ENCODE peak calls at places on chromosomes 1 and 21, in five cellular contexts. O is brain microvascular endothelial cell, B is AG04449, M is GM06990, Q is astrocyte. G is an unnamed sample.

GRCh38 chr1:234781241-234782056 is 171.5 kb upstream of the IRF2BP2 start:
- DNase-seq in O (no peak), B (no peak), M (no peak), Q (no peak), G (no peak)

GRCh38 chr1:204968946-204969345 is 74.1 kb upstream of the CNTN2 start:
- DNase-seq in O (no peak), B (no peak), M (no peak), Q (no peak), G (no peak)

GRCh38 chr1:245986404-245987221 is 520.5 kb downstream of the SMYD3 start:
- DNase-seq in O (peak; percentile 86), B (peak; percentile 61), M (no peak), Q (peak; percentile 85), G (no peak)

GRCh38 chr1:17102232-17102631 is 17.0 kb downstream of the PADI2 start:
- DNase-seq in O (no peak), B (no peak), M (no peak), Q (no peak), G (no peak)

GRCh38 chr1:228989992-228990827 is 254.9 kb downstream of the RHOU start:
- DNase-seq in O (no peak), B (no peak), M (no peak), Q (no peak), G (no peak)

GRCh38 chr1:236142358-236143103 is at the start of gene GPR137B:
- DNase-seq in O (peak; percentile 35), B (no peak), M (peak; percentile 76), Q (peak; percentile 44), G (peak; percentile 95)

GRCh38 chr1:175169305-175170018 is 23.1 kb downstream of the KIAA0040 start:
- DNase-seq in O (no peak), B (no peak), M (no peak), Q (no peak), G (no peak)

GRCh38 chr1:186978596-186979556 is 150.1 kb downstream of the PLA2G4A start:
- DNase-seq in O (no peak), B (no peak), M (no peak), Q (no peak), G (no peak)

GRCh38 chr21:36615274-36615964 is 83.5 kb upstream of the SIM2 start:
- DNase-seq in O (no peak), B (no peak), M (no peak), Q (no peak), G (no peak)

GRCh38 chr1:38815903-38816627 is 43.5 kb downstream of the RRAGC start:
- DNase-seq in O (no peak), B (no peak), M (peak; percentile 78), Q (no peak), G (peak; percentile 40)

GRCh38 chr1:68332041-68332440 is 99.7 kb upstream of the WLS start:
- DNase-seq in O (no peak), B (no peak), M (no peak), Q (no peak), G (no peak)

GRCh38 chr1:35764283-35764682 is 5.5 kb downstream of the CLSPN start:
- DNase-seq in O (no peak), B (no peak), M (no peak), Q (no peak), G (no peak)

GRCh38 chr1:228101614-228101993 is 1.5 kb downstream of the C1orf35 start:
- DNase-seq in O (no peak), B (no peak), M (no peak), Q (no peak), G (no peak)

GRCh38 chr1:94679336-94680007 is 137.9 kb upstream of the F3 start:
- DNase-seq in O (no peak), B (no peak), M (no peak), Q (peak; percentile 31), G (no peak)

GRCh38 chr1:228009116-228009827 is 2.5 kb downstream of the WNT3A start:
- DNase-seq in O (no peak), B (no peak), M (no peak), Q (no peak), G (no peak)

GRCh38 chr21:32717851-32718316 is 9.9 kb downstream of the SYNJ1 start:
- DNase-seq in O (no peak), B (no peak), M (no peak), Q (peak; percentile 41), G (no peak)

GRCh38 chr1:35644204-35644603 is 2.9 kb upstream of the PSMB2 start:
- DNase-seq in O (no peak), B (no peak), M (no peak), Q (no peak), G (no peak)

GRCh38 chr1:24374891-24375786 is 38.4 kb downstream of the STPG1 start:
- DNase-seq in O (no peak), B (no peak), M (no peak), Q (peak; percentile 82), G (no peak)

GRCh38 chr1:54949971-54950360 is 30.5 kb upstream of the TMEM61 start:
- DNase-seq in O (no peak), B (no peak), M (no peak), Q (no peak), G (no peak)

GRCh38 chr21:26842976-26843911 is 2.0 kb downstream of the ADAMTS1 start:
- DNase-seq in O (peak; percentile 96), B (peak; percentile 84), M (no peak), Q (peak; percentile 91), G (no peak)

GRCh38 chr1:23478896-23479790 is 4.8 kb downstream of the ASAP3 start:
- DNase-seq in O (peak; percentile 30), B (no peak), M (no peak), Q (peak; percentile 78), G (no peak)

GRCh38 chr1:79380078-79380477 is 373.5 kb upstream of the ADGRL4 start:
- DNase-seq in O (no peak), B (no peak), M (no peak), Q (no peak), G (no peak)
- TF ChIP-seq CTCF in O (no peak), B (no peak), M (no peak), Q (no peak), G (no peak)

DNA sequence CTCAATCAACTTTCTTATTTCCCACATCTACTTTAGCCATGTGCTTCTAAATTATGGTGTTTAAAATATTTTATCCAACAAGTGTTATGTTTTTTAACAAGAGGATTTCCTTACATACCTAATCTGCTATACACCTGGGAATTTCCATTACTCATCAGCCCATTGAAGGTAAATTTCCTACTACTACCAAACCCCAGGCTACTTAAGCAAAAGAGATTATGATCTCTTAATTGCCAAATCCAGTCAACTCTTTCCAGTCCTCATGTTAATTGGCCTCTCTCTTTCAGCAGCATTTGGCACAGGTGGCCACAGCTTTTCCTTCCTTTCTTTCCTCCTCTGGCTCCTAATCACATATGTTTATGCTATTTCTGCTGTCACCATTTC is 5.1 kb upstream of the C1orf162 start:
- DNase-seq in O (no peak), B (no peak), M (no peak), Q (no peak), G (no peak)
- TF ChIP-seq CTCF in O (no peak), B (no peak), M (no peak), Q (no peak), G (no peak)

DNA sequence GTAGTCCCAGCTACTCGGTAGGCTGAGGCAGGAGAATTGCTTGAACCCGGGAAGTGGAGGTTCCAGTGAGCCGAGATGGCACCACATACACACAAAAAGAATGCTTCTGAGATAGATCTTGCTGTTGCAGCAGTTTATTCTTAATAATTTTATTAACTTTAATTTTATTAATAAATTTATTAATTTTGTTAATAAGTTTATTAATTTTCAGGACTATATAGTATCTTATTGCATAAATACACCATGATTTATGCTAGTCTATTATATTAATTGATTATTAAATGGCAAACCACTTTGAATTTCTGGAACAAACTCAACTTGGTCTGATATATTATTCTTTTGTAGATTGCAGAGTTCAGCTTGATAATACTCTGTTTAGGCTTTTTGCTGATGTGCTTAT is 99.5 kb downstream of the CLIC6 start:
- DNase-seq in O (no peak), B (no peak), M (no peak), Q (no peak), G (no peak)
- TF ChIP-seq CTCF in O (no peak), B (no peak), M (no peak), Q (no peak), G (no peak)

DNA sequence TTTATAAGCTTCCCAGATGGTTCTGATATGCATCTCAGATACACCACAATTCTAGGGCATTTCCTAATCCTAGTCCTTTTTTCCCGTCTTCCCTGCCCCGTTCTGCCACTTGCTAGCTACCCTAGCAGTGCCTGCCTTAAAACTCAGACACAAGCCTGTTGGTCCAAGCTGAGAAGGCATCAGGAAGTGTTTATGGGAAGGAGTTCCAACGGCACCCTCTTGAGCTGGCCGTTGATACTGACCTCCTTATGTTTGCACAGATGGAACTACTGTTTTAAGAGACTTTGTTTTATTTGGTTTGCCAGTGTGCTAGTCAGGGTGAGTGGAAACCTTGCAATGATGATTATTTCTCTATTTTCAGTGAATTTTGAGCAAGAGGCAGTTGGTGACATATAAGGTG is 67.2 kb downstream of the UCK2 start:
- DNase-seq in O (peak; percentile 21), B (no peak), M (no peak), Q (no peak), G (no peak)
- TF ChIP-seq CTCF in O (peak; percentile 36), B (peak; percentile 8), M (no peak), Q (no peak), G (no peak)

GRCh38 chr1:62337535-62337784 is 18.2 kb upstream of the KANK4 start:
- DNase-seq in O (no peak), B (no peak), M (no peak), Q (no peak), G (no peak)

GRCh38 chr1:62336638-62337534 is 17.7 kb upstream of the KANK4 start:
- DNase-seq in O (no peak), B (no peak), M (no peak), Q (no peak), G (no peak)

GRCh38 chr1:62333431-62333830 is 14.2 kb upstream of the KANK4 start:
- DNase-seq in O (peak; percentile 54), B (no peak), M (no peak), Q (peak; percentile 27), G (no peak)

GRCh38 chr1:62335656-62336055 is 16.4 kb upstream of the KANK4 start:
- DNase-seq in O (no peak), B (no peak), M (no peak), Q (no peak), G (no peak)

DNA sequence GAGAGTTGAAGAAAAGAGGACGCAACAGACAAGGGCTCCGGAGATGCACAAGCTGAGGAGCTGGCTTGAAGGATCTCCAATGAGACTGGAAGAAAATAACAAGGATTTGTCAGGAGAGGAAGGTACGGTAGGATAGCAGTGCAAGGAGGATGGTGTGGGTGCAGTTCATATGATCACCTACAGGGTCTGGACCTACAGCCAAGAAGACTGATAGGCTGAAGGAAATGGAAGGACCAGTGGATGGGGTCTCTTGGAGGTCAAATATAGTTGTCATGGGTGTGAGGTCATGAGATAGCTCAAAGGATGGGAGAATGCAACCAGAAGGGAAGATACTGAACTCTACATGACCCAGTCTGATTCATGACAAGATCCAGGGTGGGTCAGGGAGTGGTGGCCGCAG is 15.2 kb upstream of the KANK4 start:
- DNase-seq in O (no peak), B (no peak), M (no peak), Q (no peak), G (no peak)
- TF ChIP-seq CTCF in O (peak; percentile 45), B (no peak), M (peak; percentile 3), Q (no peak), G (no peak)

GRCh38 chr1:161374373-161374772 is 6.7 kb upstream of the CFAP126 start:
- DNase-seq in O (peak; percentile 20), B (no peak), M (no peak), Q (no peak), G (no peak)
- TF ChIP-seq CTCF in O (peak; percentile 61), B (peak; percentile 11), M (peak; percentile 8), Q (peak; percentile 17), G (peak; percentile 27)

GRCh38 chr21:39804264-39804663 is 59.3 kb downstream of the IGSF5 start:
- DNase-seq in O (no peak), B (no peak), M (no peak), Q (no peak), G (no peak)
- TF ChIP-seq CTCF in O (no peak), B (no peak), M (no peak), Q (no peak), G (no peak)